ENCODE peak calls at places on chromosomes 4 and X, in six cellular contexts. H is PC-3, D is aorta, B is prostate gland, V is stomach, S is pancreas. W is an unnamed sample.
A peak's percentile ranks its signal among the peaks of the same experiment; 100 is the strongest.

GRCh38 chr4:79232555-79232954 is 93.3 kb downstream of the NAA11 start:
- DNase-seq in H (peak; percentile 10), D (no peak), B (no peak), V (no peak), S (no peak), W (no peak)

GRCh38 chrX:11765449-11765848 is 7.4 kb downstream of the MSL3 start:
- DNase-seq in H (no peak), D (no peak), B (no peak), V (no peak), S (no peak), W (no peak)

GRCh38 chr4:2936773-2937145 is 26.4 kb downstream of the NOP14 start:
- DNase-seq in H (peak; percentile 80), D (peak; percentile 59), B (no peak), V (no peak), S (no peak), W (peak; percentile 48)

GRCh38 chr4:32789026-32789608 is 2068.9 kb downstream of the PCDH7 start:
- DNase-seq in H (peak; percentile 76), D (no peak), B (no peak), V (no peak), S (no peak), W (no peak)

GRCh38 chr4:78437608-78438088 is 113.9 kb upstream of the ANXA3 start:
- DNase-seq in H (no peak), D (no peak), B (no peak), V (no peak), S (no peak), W (no peak)

GRCh38 chr4:38774181-38774580 is 8.6 kb downstream of the TLR10 start:
- DNase-seq in H (peak; percentile 28), D (no peak), B (no peak), V (no peak), S (no peak), W (no peak)

GRCh38 chrX:110745288-110745687 is 50.3 kb downstream of the CHRDL1 start:
- DNase-seq in H (no peak), D (no peak), B (no peak), V (no peak), S (no peak), W (no peak)

GRCh38 chr4:141654098-141654497 is 17.7 kb downstream of the IL15 start:
- DNase-seq in H (peak; percentile 65), D (no peak), B (no peak), V (no peak), S (no peak), W (no peak)

GRCh38 chr4:89836031-89836777 is 757 bp downstream of the SNCA start:
- DNase-seq in H (no peak), D (peak; percentile 67), B (peak; percentile 5), V (no peak), S (no peak), W (no peak)

GRCh38 chr4:25862411-25863346 is at the start of gene SEL1L3:
- DNase-seq in H (peak; percentile 27), D (peak; percentile 80), B (peak; percentile 23), V (peak; percentile 79), S (peak; percentile 81), W (peak; percentile 89)

GRCh38 chr4:181524455-181524854 is 718.7 kb upstream of the TENM3 start:
- DNase-seq in H (no peak), D (no peak), B (no peak), V (no peak), S (no peak), W (no peak)

DNA sequence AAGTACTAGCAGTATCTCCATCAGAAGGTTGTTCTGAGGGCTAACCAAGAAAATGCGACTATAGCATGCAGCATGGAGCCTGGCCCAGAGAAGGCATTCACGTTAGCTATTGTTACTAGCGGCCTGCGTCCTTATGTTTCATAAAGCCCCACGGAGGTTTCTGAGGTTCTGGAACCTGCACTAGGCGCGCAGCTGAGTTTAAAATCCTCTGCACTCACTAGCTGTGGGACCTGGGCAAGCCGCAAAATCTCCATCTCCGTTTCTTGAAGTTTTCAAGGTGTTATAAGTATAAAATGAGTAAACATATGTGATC is 666 bp upstream of the MANBA start:
- DNase-seq in H (peak; percentile 4), D (no peak), B (peak; percentile 7), V (no peak), S (no peak), W (no peak)
- H3K27ac ChIP-seq in H (no peak overlapping the region), D (no peak overlapping the region), B (peak overlapping the region; percentile 71), V (peak overlapping the region; percentile 89), S (peak overlapping the region; percentile 87), W (no peak overlapping the region)

GRCh38 chr4:82282875-82283274 is 90.9 kb downstream of the HNRNPD start:
- DNase-seq in H (no peak), D (no peak), B (no peak), V (no peak), S (no peak), W (no peak)
- H3K4me3 ChIP-seq in H (no peak overlapping the region), D (no peak overlapping the region), B (no peak overlapping the region), V (no peak overlapping the region), S (no peak overlapping the region), W (no peak overlapping the region)

GRCh38 chr4:140047781-140048180 is 106.2 kb downstream of the MAML3 start:
- DNase-seq in H (no peak), D (no peak), B (no peak), V (no peak), S (no peak), W (no peak)
- H3K27ac ChIP-seq in H (peak overlapping the region; percentile 68), D (peak overlapping the region; percentile 62), B (peak overlapping the region; percentile 78), V (no peak overlapping the region), S (peak overlapping the region; percentile 71), W (no peak overlapping the region)

GRCh38 chr4:95540227-95540626 is 8.5 kb downstream of the UNC5C start:
- DNase-seq in H (no peak), D (no peak), B (no peak), V (no peak), S (no peak), W (no peak)

GRCh38 chr4:95536650-95537049 is 12.1 kb downstream of the UNC5C start:
- DNase-seq in H (no peak), D (no peak), B (no peak), V (no peak), S (no peak), W (no peak)

GRCh38 chr4:95539056-95539455 is 9.7 kb downstream of the UNC5C start:
- DNase-seq in H (no peak), D (no peak), B (no peak), V (no peak), S (no peak), W (no peak)

GRCh38 chr4:95537181-95537580 is 11.6 kb downstream of the UNC5C start:
- DNase-seq in H (no peak), D (no peak), B (no peak), V (no peak), S (no peak), W (no peak)

DNA sequence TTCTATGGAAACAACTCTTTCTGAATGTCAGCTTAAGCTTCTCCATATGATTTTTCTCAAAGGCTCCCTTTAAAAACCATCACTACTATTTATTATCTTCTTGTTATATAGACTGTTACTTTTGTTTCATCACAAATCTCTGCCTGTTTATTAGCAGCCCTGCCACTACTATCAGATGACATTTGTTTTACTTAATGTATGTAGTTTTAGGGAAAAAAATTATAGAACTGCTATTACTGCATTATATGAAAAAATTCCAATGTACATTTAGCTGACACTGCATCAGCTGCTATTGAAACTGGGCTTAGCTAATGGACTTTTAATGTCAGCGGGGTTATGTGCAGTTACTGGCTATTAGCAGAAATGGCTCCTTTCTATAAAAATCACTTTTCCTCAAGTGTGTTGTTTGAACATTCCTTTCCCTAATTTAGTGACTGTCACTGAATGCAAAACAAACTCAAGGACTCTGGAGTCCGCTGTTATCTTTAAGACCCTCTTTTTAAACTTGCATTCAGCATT is 10.7 kb downstream of the UNC5C start:
- DNase-seq in H (no peak), D (no peak), B (no peak), V (no peak), S (no peak), W (no peak)
- H3K4me3 ChIP-seq in H (no peak overlapping the region), D (peak overlapping the region; percentile 6), B (no peak overlapping the region), V (no peak overlapping the region), S (no peak overlapping the region), W (no peak overlapping the region)

DNA sequence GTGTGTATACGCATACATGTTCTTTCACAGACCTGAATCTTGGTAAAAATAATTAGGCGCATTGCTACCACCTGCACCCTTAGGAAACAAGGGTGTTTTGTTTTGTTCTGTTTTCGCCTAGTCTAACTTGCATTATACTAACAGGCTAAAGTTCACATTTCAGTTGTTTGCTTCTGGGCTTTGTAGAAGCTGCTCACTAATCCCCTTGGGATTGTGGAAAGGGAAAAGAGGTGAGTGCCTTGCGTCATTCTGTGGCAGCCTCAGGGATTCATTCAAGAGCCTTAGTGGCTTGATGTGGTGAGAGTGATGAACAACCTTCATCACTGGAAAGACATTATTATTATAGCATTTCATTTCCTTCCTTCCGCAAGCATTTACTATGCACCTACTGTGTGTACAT is 331.1 kb downstream of the ADGRL3 start:
- DNase-seq in H (no peak), D (no peak), B (no peak), V (no peak), S (no peak), W (no peak)
- H3K27ac ChIP-seq in H (no peak overlapping the region), D (no peak overlapping the region), B (no peak overlapping the region), V (no peak overlapping the region), S (no peak overlapping the region), W (no peak overlapping the region)